ENCODE peak calls at places on chromosome 16, in four cellular contexts. Z is endothelial cell; M is occipital lobe; B is central memory CD4-positive, alpha-beta T cell. U is an unnamed sample.

GRCh38 chr16:80994451-80994850 is 12.2 kb downstream of the CMC2 start:
- DNase-seq in B (no peak), Z (no peak), M (no peak), U (no peak)

GRCh38 chr16:16042076-16042475 is 92.7 kb downstream of the ABCC1 start:
- DNase-seq in M (no peak), B (no peak), Z (no peak), U (peak)

GRCh38 chr16:49748322-49748721 is 107.6 kb downstream of the ZNF423 start:
- DNase-seq in Z (no peak), M (no peak), B (no peak), U (no peak)

GRCh38 chr16:46929378-46930332 is 43.8 kb downstream of the DNAJA2 start:
- DNase-seq in M (peak), Z (peak), B (peak), U (peak)

GRCh38 chr16:4922721-4923342 is 14.1 kb downstream of the PPL start:
- DNase-seq in B (no peak), M (no peak), Z (no peak), U (no peak)

GRCh38 chr16:5736209-5736608 is 638.6 kb upstream of the EEF2KMT start:
- DNase-seq in B (no peak), Z (no peak), M (peak), U (no peak)

GRCh38 chr16:86681440-86681838 is 103.1 kb downstream of the FOXL1 start:
- DNase-seq in B (no peak), M (no peak), Z (no peak), U (peak)

GRCh38 chr16:46629331-46629843 is 8.2 kb upstream of the SHCBP1 start:
- DNase-seq in B (no peak), Z (peak), M (no peak), U (no peak)

GRCh38 chr16:3659200-3659599 is 4.7 kb downstream of the DNASE1 start:
- DNase-seq in M (no peak), Z (no peak), B (no peak), U (no peak)

GRCh38 chr16:54275956-54276355 is 10.6 kb downstream of the IRX3 start:
- DNase-seq in Z (no peak), B (no peak), M (no peak), U (no peak)

GRCh38 chr16:54374136-54374535 is 87.5 kb upstream of the IRX3 start:
- DNase-seq in B (no peak), M (no peak), Z (no peak), U (no peak)

GRCh38 chr16:20073203-20074088 is at the start of gene GPR139:
- DNase-seq in M (no peak), Z (peak), B (no peak), U (no peak)

GRCh38 chr16:28984619-28985135 is at the start of gene LAT:
- DNase-seq in Z (no peak), B (peak), M (no peak), U (peak)

GRCh38 chr16:7167651-7168050 is 165.0 kb upstream of the RBFOX1 start:
- DNase-seq in M (no peak), Z (no peak), B (no peak), U (no peak)

GRCh38 chr16:10946308-10946707 is 1.9 kb downstream of the CLEC16A start:
- DNase-seq in B (no peak), M (no peak), Z (no peak), U (no peak)

GRCh38 chr16:17343028-17343427 is 127.7 kb downstream of the XYLT1 start:
- DNase-seq in Z (no peak), M (no peak), B (peak), U (no peak)

GRCh38 chr16:31477220-31478216 is 5.4 kb upstream of the SLC5A2 start:
- DNase-seq in M (no peak), B (no peak), Z (peak), U (no peak)

GRCh38 chr16:14564881-14565687 is 65.0 kb downstream of the PARN start:
- DNase-seq in Z (no peak), M (no peak), B (no peak), U (no peak)

GRCh38 chr16:3841729-3842508 is 38.6 kb downstream of the CREBBP start:
- DNase-seq in B (no peak), Z (no peak), M (no peak), U (no peak)

GRCh38 chr16:57632568-57632967 is 4.1 kb downstream of the ADGRG1 start:
- DNase-seq in Z (no peak), B (no peak), M (peak), U (peak)

GRCh38 chr16:54462766-54463165 is 176.2 kb upstream of the IRX3 start:
- DNase-seq in Z (no peak), B (no peak), M (no peak), U (no peak)

GRCh38 chr16:12398736-12399047 is 405.0 kb downstream of the CPPED1 start:
- DNase-seq in B (no peak), M (no peak), Z (no peak), U (no peak)

GRCh38 chr16:11175850-11176341 is 80.1 kb downstream of the SOCS1 start:
- DNase-seq in Z (no peak), B (no peak), M (no peak), U (no peak)

GRCh38 chr16:21611546-21612384 is 12.4 kb downstream of the METTL9 start:
- DNase-seq in Z (no peak), B (no peak), M (no peak), U (no peak)

GRCh38 chr16:2954647-2955381 is 9.3 kb upstream of the KREMEN2 start:
- DNase-seq in Z (no peak), M (no peak), B (no peak), U (no peak)

GRCh38 chr16:67525176-67525860 is 3.3 kb upstream of the RIPOR1 start:
- DNase-seq in Z (no peak), B (no peak), M (no peak), U (no peak)

GRCh38 chr16:89599451-89599858 is 14.0 kb upstream of the DPEP1 start:
- DNase-seq in Z (peak), B (no peak), M (no peak), U (no peak)

GRCh38 chr16:1941162-1941923 is 1.7 kb downstream of the MSRB1 start:
- DNase-seq in Z (peak), B (no peak), M (no peak), U (no peak)

GRCh38 chr16:78249056-78249455 is 149.6 kb downstream of the WWOX start:
- DNase-seq in Z (peak), B (no peak), M (no peak), U (peak)

GRCh38 chr16:803751-804075 is 3.2 kb upstream of the GNG13 start:
- DNase-seq in M (no peak), Z (no peak), B (no peak), U (no peak)

GRCh38 chr16:27983244-27983643 is 80.3 kb downstream of the GSG1L start:
- DNase-seq in M (no peak), B (no peak), Z (no peak), U (no peak)

GRCh38 chr16:83356266-83356665 is 451.5 kb upstream of the HSBP1 start:
- DNase-seq in B (no peak), Z (peak), M (no peak), U (no peak)

GRCh38 chr16:1871974-1872635 is at the start of gene MEIOB:
- DNase-seq in Z (peak), B (no peak), M (no peak), U (peak)

GRCh38 chr16:75120253-75120652 is 3.7 kb upstream of the LDHD start:
- DNase-seq in M (no peak), B (no peak), Z (no peak), U (no peak)

GRCh38 chr16:31365131-31365865 is 10.3 kb downstream of the ITGAX start:
- DNase-seq in B (no peak), Z (no peak), M (no peak), U (no peak)

GRCh38 chr16:27305839-27306442 is 7.8 kb upstream of the IL4R start:
- DNase-seq in B (no peak), Z (no peak), M (no peak), U (no peak)

GRCh38 chr16:70258946-70259345 is 7.2 kb upstream of the EXOSC6 start:
- DNase-seq in Z (no peak), B (no peak), M (no peak), U (no peak)

U was measured in left ventricle myocardium superior.